ENCODE peak calls at places on chromosomes 1 and 21, in seven cellular contexts. One of them, this sample, is unnamed. For H3K27me3, the result is how much of the 10 kb centered on the place peaks cover.

GRCh38 chr1:156213644-156213966 is 798 bp downstream of the PMF1 start:
- DNase-seq in AG04450: no peak
- DNase-seq in psoas muscle: no peak
- DNase-seq in HCT116: no peak
- DNase-seq in effector memory CD4-positive, alpha-beta T cell: no peak
- DNase-seq in ovary: no peak
- DNase-seq in H7: peak
- DNase-seq in this sample: no peak

GRCh38 chr1:201436461-201436860 is 14.9 kb upstream of the TNNI1 start:
- DNase-seq in effector memory CD4-positive, alpha-beta T cell: no peak
- DNase-seq in AG04450: no peak
- DNase-seq in psoas muscle: no peak
- DNase-seq in ovary: no peak
- DNase-seq in H7: peak
- DNase-seq in HCT116: peak
- DNase-seq in this sample: no peak

GRCh38 chr1:205716371-205717132 is 33.4 kb downstream of the NUCKS1 start:
- DNase-seq in H7: no peak
- DNase-seq in effector memory CD4-positive, alpha-beta T cell: no peak
- DNase-seq in AG04450: no peak
- DNase-seq in HCT116: no peak
- DNase-seq in psoas muscle: no peak
- DNase-seq in ovary: no peak
- DNase-seq in this sample: no peak

GRCh38 chr1:163872067-163872466 is 550.3 kb downstream of the NUF2 start:
- DNase-seq in H7: no peak
- DNase-seq in effector memory CD4-positive, alpha-beta T cell: no peak
- DNase-seq in HCT116: no peak
- DNase-seq in ovary: no peak
- DNase-seq in AG04450: no peak
- DNase-seq in psoas muscle: no peak
- DNase-seq in this sample: no peak

GRCh38 chr1:88973520-88974137 is 18.8 kb downstream of the KYAT3 start:
- DNase-seq in AG04450: no peak
- DNase-seq in psoas muscle: no peak
- DNase-seq in HCT116: peak
- DNase-seq in ovary: no peak
- DNase-seq in effector memory CD4-positive, alpha-beta T cell: no peak
- DNase-seq in H7: no peak
- DNase-seq in this sample: no peak

GRCh38 chr1:3453891-3454810 is at the start of gene ARHGEF16:
- DNase-seq in AG04450: no peak
- DNase-seq in ovary: peak
- DNase-seq in psoas muscle: peak
- DNase-seq in HCT116: peak
- DNase-seq in H7: peak
- DNase-seq in effector memory CD4-positive, alpha-beta T cell: peak
- DNase-seq in this sample: no peak

GRCh38 chr1:234586892-234587445 is 23.0 kb downstream of the IRF2BP2 start:
- DNase-seq in effector memory CD4-positive, alpha-beta T cell: no peak
- DNase-seq in AG04450: no peak
- DNase-seq in H7: no peak
- DNase-seq in HCT116: no peak
- DNase-seq in psoas muscle: no peak
- DNase-seq in ovary: no peak
- DNase-seq in this sample: no peak

GRCh38 chr1:226438007-226438406 is 30.1 kb upstream of the PARP1 start:
- DNase-seq in HCT116: peak
- DNase-seq in effector memory CD4-positive, alpha-beta T cell: no peak
- DNase-seq in AG04450: no peak
- DNase-seq in psoas muscle: no peak
- DNase-seq in ovary: no peak
- DNase-seq in H7: no peak
- DNase-seq in this sample: no peak

GRCh38 chr1:181936768-181937581 is 124.5 kb downstream of the ZNF648 start:
- DNase-seq in H7: peak
- DNase-seq in effector memory CD4-positive, alpha-beta T cell: peak
- DNase-seq in psoas muscle: no peak
- DNase-seq in HCT116: peak
- DNase-seq in AG04450: no peak
- DNase-seq in ovary: no peak
- DNase-seq in this sample: no peak

GRCh38 chr1:54565113-54565501 is 17.1 kb downstream of the ACOT11 start:
- DNase-seq in effector memory CD4-positive, alpha-beta T cell: no peak
- DNase-seq in HCT116: no peak
- DNase-seq in ovary: no peak
- DNase-seq in H7: no peak
- DNase-seq in psoas muscle: no peak
- DNase-seq in AG04450: no peak
- DNase-seq in this sample: no peak

GRCh38 chr1:22952694-22953391 is 19.8 kb downstream of the LACTBL1 start:
- DNase-seq in psoas muscle: no peak
- DNase-seq in effector memory CD4-positive, alpha-beta T cell: no peak
- DNase-seq in AG04450: no peak
- DNase-seq in HCT116: no peak
- DNase-seq in ovary: no peak
- DNase-seq in H7: peak
- DNase-seq in this sample: no peak

GRCh38 chr21:41622831-41623548 is 115.0 kb upstream of the TMPRSS2 start:
- DNase-seq in effector memory CD4-positive, alpha-beta T cell: no peak
- DNase-seq in ovary: no peak
- DNase-seq in HCT116: no peak
- DNase-seq in H7: no peak
- DNase-seq in psoas muscle: no peak
- DNase-seq in AG04450: no peak
- DNase-seq in this sample: no peak
- H3K4me3 ChIP-seq in effector memory CD4-positive, alpha-beta T cell: no peak
- H3K4me3 ChIP-seq in ovary: no peak
- H3K4me3 ChIP-seq in HCT116: no peak
- H3K4me3 ChIP-seq in H7: no peak
- H3K4me3 ChIP-seq in psoas muscle: no peak
- H3K4me3 ChIP-seq in AG04450: no peak
- H3K4me3 ChIP-seq in this sample: no peak

GRCh38 chr1:232519186-232519585 is 110.7 kb downstream of the SIPA1L2 start:
- DNase-seq in effector memory CD4-positive, alpha-beta T cell: no peak
- DNase-seq in HCT116: no peak
- DNase-seq in ovary: no peak
- DNase-seq in psoas muscle: no peak
- DNase-seq in AG04450: no peak
- DNase-seq in H7: no peak
- DNase-seq in this sample: no peak

GRCh38 chr1:232515706-232516105 is 114.2 kb downstream of the SIPA1L2 start:
- DNase-seq in AG04450: no peak
- DNase-seq in H7: no peak
- DNase-seq in HCT116: no peak
- DNase-seq in psoas muscle: no peak
- DNase-seq in effector memory CD4-positive, alpha-beta T cell: no peak
- DNase-seq in ovary: no peak
- DNase-seq in this sample: no peak

GRCh38 chr1:232521660-232522059 is 108.3 kb downstream of the SIPA1L2 start:
- DNase-seq in HCT116: no peak
- DNase-seq in psoas muscle: no peak
- DNase-seq in ovary: no peak
- DNase-seq in effector memory CD4-positive, alpha-beta T cell: no peak
- DNase-seq in AG04450: no peak
- DNase-seq in H7: no peak
- DNase-seq in this sample: no peak

GRCh38 chr1:232517204-232517603 is 112.7 kb downstream of the SIPA1L2 start:
- DNase-seq in ovary: no peak
- DNase-seq in effector memory CD4-positive, alpha-beta T cell: no peak
- DNase-seq in psoas muscle: no peak
- DNase-seq in HCT116: no peak
- DNase-seq in AG04450: no peak
- DNase-seq in H7: no peak
- DNase-seq in this sample: no peak

DNA sequence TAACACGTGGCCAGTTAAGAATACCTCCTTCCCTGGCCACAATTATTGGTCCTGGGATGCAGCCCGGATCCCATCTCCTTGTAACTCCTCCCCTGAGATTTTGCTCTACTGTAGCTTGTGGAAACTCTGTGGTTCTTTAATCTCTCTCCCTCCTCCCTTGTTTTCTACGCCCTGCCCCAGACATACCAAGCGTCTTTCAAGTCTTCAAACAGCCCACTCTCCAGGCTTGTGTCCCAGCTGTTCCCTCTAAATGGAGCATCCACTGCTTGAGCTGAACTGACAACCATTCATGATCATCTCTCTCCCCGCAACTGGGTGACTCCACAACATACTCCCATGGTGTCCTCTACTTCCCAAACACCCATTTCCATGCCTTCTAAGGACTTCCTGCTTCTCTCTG is 111.6 kb downstream of the SIPA1L2 start:
- DNase-seq in ovary: no peak
- DNase-seq in AG04450: no peak
- DNase-seq in effector memory CD4-positive, alpha-beta T cell: no peak
- DNase-seq in HCT116: no peak
- DNase-seq in H7: no peak
- DNase-seq in psoas muscle: no peak
- DNase-seq in this sample: no peak
- H3K27me3 ChIP-seq in ovary: under half
- H3K27me3 ChIP-seq in AG04450: under half
- H3K27me3 ChIP-seq in effector memory CD4-positive, alpha-beta T cell: under half
- H3K27me3 ChIP-seq in HCT116: under half
- H3K27me3 ChIP-seq in H7: under half
- H3K27me3 ChIP-seq in psoas muscle: under half
- H3K27me3 ChIP-seq in this sample: under half

GRCh38 chr1:110203021-110203661 is 7.0 kb upstream of the KCNC4 start:
- DNase-seq in AG04450: peak
- DNase-seq in effector memory CD4-positive, alpha-beta T cell: peak
- DNase-seq in HCT116: peak
- DNase-seq in psoas muscle: no peak
- DNase-seq in H7: peak
- DNase-seq in ovary: peak
- DNase-seq in this sample: no peak

GRCh38 chr1:110200190-110200589 is 9.9 kb upstream of the KCNC4 start:
- DNase-seq in ovary: no peak
- DNase-seq in effector memory CD4-positive, alpha-beta T cell: no peak
- DNase-seq in H7: no peak
- DNase-seq in HCT116: no peak
- DNase-seq in AG04450: no peak
- DNase-seq in psoas muscle: no peak
- DNase-seq in this sample: no peak

GRCh38 chr1:110198746-110199145 is 11.4 kb upstream of the KCNC4 start:
- DNase-seq in AG04450: no peak
- DNase-seq in psoas muscle: no peak
- DNase-seq in H7: no peak
- DNase-seq in effector memory CD4-positive, alpha-beta T cell: no peak
- DNase-seq in HCT116: no peak
- DNase-seq in ovary: no peak
- DNase-seq in this sample: no peak

GRCh38 chr1:110200666-110201065 is 9.4 kb upstream of the KCNC4 start:
- DNase-seq in psoas muscle: no peak
- DNase-seq in AG04450: no peak
- DNase-seq in effector memory CD4-positive, alpha-beta T cell: no peak
- DNase-seq in H7: no peak
- DNase-seq in ovary: no peak
- DNase-seq in HCT116: no peak
- DNase-seq in this sample: no peak

DNA sequence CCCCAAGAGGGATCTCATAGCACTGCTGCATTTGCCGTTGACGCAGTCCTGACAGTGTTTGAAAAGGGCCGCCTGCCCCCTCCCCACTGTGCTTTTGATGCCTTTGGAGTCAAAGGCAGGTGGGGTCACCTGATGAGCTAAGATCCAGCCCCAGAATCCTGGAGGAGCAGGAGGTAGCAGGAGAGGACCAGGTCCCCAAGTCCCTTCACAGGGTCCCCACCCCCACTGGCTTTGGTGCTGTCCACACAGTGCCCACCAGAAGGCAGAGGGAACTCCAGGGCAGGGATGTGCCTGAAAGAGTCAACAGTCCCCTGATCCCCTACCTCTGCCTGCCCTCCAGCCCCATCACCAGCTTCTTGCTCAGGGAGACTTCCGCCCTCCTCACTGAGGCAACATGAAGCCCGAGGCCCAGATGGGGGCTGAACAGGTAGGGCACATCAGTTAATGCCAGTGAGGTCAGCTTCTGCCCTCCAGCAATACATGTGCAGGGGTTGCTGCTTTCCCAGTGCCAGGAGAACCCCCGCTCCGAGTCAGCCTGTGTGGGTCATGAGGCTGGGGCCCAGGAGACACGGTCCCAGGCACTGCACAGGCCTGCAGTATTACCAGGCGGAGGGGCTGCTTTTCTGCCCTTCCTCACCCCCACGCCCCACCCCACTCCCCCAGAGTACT is 8.8 kb upstream of the KCNC4 start:
- DNase-seq in H7: no peak
- DNase-seq in AG04450: no peak
- DNase-seq in HCT116: no peak
- DNase-seq in psoas muscle: no peak
- DNase-seq in ovary: no peak
- DNase-seq in effector memory CD4-positive, alpha-beta T cell: no peak
- DNase-seq in this sample: no peak
- H3K4me3 ChIP-seq in H7: no peak
- H3K4me3 ChIP-seq in AG04450: no peak
- H3K4me3 ChIP-seq in HCT116: no peak
- H3K4me3 ChIP-seq in psoas muscle: no peak
- H3K4me3 ChIP-seq in ovary: no peak
- H3K4me3 ChIP-seq in effector memory CD4-positive, alpha-beta T cell: no peak
- H3K4me3 ChIP-seq in this sample: no peak

GRCh38 chr1:229431270-229432115 is 2.4 kb downstream of the ACTA1 start:
- DNase-seq in psoas muscle: no peak
- DNase-seq in AG04450: no peak
- DNase-seq in H7: peak
- DNase-seq in effector memory CD4-positive, alpha-beta T cell: no peak
- DNase-seq in ovary: no peak
- DNase-seq in HCT116: no peak
- DNase-seq in this sample: no peak

GRCh38 chr1:229432116-229432461 is 1.8 kb downstream of the ACTA1 start:
- DNase-seq in psoas muscle: no peak
- DNase-seq in effector memory CD4-positive, alpha-beta T cell: no peak
- DNase-seq in HCT116: no peak
- DNase-seq in AG04450: no peak
- DNase-seq in H7: peak
- DNase-seq in ovary: no peak
- DNase-seq in this sample: no peak

GRCh38 chr1:229433364-229434004 is 410 bp downstream of the ACTA1 start:
- DNase-seq in HCT116: no peak
- DNase-seq in psoas muscle: no peak
- DNase-seq in ovary: no peak
- DNase-seq in H7: peak
- DNase-seq in AG04450: no peak
- DNase-seq in effector memory CD4-positive, alpha-beta T cell: no peak
- DNase-seq in this sample: no peak

GRCh38 chr1:229434005-229434640 is at the start of gene ACTA1:
- DNase-seq in AG04450: no peak
- DNase-seq in H7: peak
- DNase-seq in psoas muscle: peak
- DNase-seq in HCT116: no peak
- DNase-seq in ovary: no peak
- DNase-seq in effector memory CD4-positive, alpha-beta T cell: no peak
- DNase-seq in this sample: no peak

DNA sequence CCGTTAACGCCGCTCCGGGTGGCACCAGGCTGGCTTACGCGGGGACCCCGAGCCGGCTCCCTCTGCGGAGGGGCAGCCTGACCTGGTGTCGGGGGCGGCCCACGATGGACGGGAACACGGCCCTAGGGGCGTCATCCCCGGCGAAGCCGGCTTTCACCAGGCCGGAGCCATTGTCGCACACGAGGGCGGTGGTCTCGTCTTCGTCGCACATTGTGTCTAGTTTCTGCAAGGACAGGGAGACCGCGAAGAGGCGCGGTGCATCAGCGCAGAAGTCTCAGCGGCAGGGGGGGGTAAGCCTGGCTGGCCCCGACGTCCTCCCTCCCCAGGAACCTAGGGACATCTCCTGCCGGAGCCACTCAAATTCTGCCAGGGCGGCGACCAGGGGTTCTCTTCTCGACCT is 989 bp downstream of the ACTA1 start:
- DNase-seq in HCT116: no peak
- DNase-seq in ovary: no peak
- DNase-seq in AG04450: no peak
- DNase-seq in H7: peak
- DNase-seq in effector memory CD4-positive, alpha-beta T cell: no peak
- DNase-seq in psoas muscle: no peak
- DNase-seq in this sample: no peak
- H3K27me3 ChIP-seq in HCT116: under half
- H3K27me3 ChIP-seq in ovary: under half
- H3K27me3 ChIP-seq in AG04450: half or more
- H3K27me3 ChIP-seq in H7: half or more
- H3K27me3 ChIP-seq in effector memory CD4-positive, alpha-beta T cell: under half
- H3K27me3 ChIP-seq in psoas muscle: under half
- H3K27me3 ChIP-seq in this sample: under half

This sample was measured in esophagus squamous epithelium.